ENCODE peak calls at places on chromosomes 11 and 22, in nine cellular contexts. E, S, N, Z, A, P, F, K and W are unnamed samples.

GRCh38 chr11:3030289-3031070 is 26.7 kb downstream of the CARS1 start:
- DNase-seq in E (no peak), S (no peak), N (no peak), Z (no peak), A (no peak), P (no peak), F (no peak), K (no peak), W (no peak)

GRCh38 chr11:13035711-13036110 is 26.6 kb downstream of the RASSF10 start:
- DNase-seq in E (no peak), S (no peak), N (no peak), Z (no peak), A (no peak), P (no peak), F (no peak), K (no peak), W (no peak)

GRCh38 chr11:115741376-115741775 is 237.2 kb upstream of the CADM1 start:
- DNase-seq in E (no peak), S (no peak), N (no peak), Z (no peak), A (no peak), P (no peak), F (no peak), K (peak; percentile 57), W (no peak)

GRCh38 chr22:28025866-28026575 is 107.0 kb upstream of the PITPNB start:
- DNase-seq in E (no peak), S (no peak), N (no peak), Z (no peak), A (no peak), P (no peak), F (no peak), K (no peak), W (no peak)

GRCh38 chr22:46007848-46008261 is 30.9 kb upstream of the WNT7B start:
- DNase-seq in E (peak; percentile 92), S (no peak), N (no peak), Z (peak; percentile 88), A (peak; percentile 62), P (no peak), F (no peak), K (peak; percentile 96), W (peak; percentile 90)

GRCh38 chr22:22737590-22737989 is 93.2 kb downstream of the GGTLC2 start:
- DNase-seq in E (no peak), S (no peak), N (no peak), Z (no peak), A (no peak), P (no peak), F (no peak), K (no peak), W (no peak)

GRCh38 chr11:9490376-9490775 is 29.6 kb downstream of the ZNF143 start:
- DNase-seq in E (no peak), S (no peak), N (no peak), Z (no peak), A (no peak), P (no peak), F (no peak), K (no peak), W (no peak)

GRCh38 chr22:40560994-40561515 is 75.5 kb downstream of the MRTFA start:
- DNase-seq in E (no peak), S (no peak), N (no peak), Z (no peak), A (no peak), P (no peak), F (no peak), K (no peak), W (no peak)

GRCh38 chr11:103602846-103603245 is 433.6 kb upstream of the DDI1 start:
- DNase-seq in E (no peak), S (no peak), N (no peak), Z (no peak), A (no peak), P (no peak), F (no peak), K (no peak), W (no peak)

GRCh38 chr22:32829451-32829851 is 27.9 kb downstream of the TIMP3 start:
- DNase-seq in E (no peak), S (no peak), N (no peak), Z (no peak), A (no peak), P (no peak), F (no peak), K (no peak), W (no peak)

GRCh38 chr11:132137289-132137980 is 767.0 kb downstream of the NTM start:
- DNase-seq in E (no peak), S (no peak), N (no peak), Z (no peak), A (no peak), P (no peak), F (no peak), K (no peak), W (no peak)

GRCh38 chr11:59053387-59053786 is 32.7 kb upstream of the GLYATL1B start:
- DNase-seq in E (peak; percentile 72), S (peak; percentile 66), N (peak; percentile 81), Z (no peak), A (peak; percentile 54), P (peak; percentile 27), F (no peak), K (peak; percentile 6), W (peak; percentile 23)

GRCh38 chr22:29226246-29226981 is 20.7 kb downstream of the EMID1 start:
- DNase-seq in E (no peak), S (no peak), N (no peak), Z (no peak), A (no peak), P (no peak), F (no peak), K (no peak), W (no peak)

GRCh38 chr11:107050126-107050525 is 31.9 kb upstream of the GUCY1A2 start:
- DNase-seq in E (no peak), S (no peak), N (no peak), Z (no peak), A (peak; percentile 7), P (peak; percentile 68), F (no peak), K (no peak), W (peak; percentile 26)